ENCODE peak calls at places on chromosomes 2 and 18, in seven cellular contexts. L is astrocyte of the spinal cord; D is uterus; N is heart left ventricle; I is choroid plexus epithelial cell; E is AG04450; P is CD8-positive, alpha-beta T cell. B is an unnamed sample.

GRCh38 chr2:28949617-28950305 is 31.3 kb upstream of the TOGARAM2 start:
- DNase-seq in L (no peak), D (no peak), N (no peak), I (no peak), E (no peak), P (no peak), B (no peak)

GRCh38 chr2:235087812-235088607 is 136.2 kb downstream of the SH3BP4 start:
- DNase-seq in L (no peak), D (peak; percentile 68), N (peak; percentile 73), I (peak; percentile 58), E (no peak), P (no peak), B (no peak)

GRCh38 chr2:219829968-219830738 is 202.7 kb downstream of the SLC4A3 start:
- DNase-seq in L (no peak), D (no peak), N (no peak), I (no peak), E (no peak), P (no peak), B (no peak)

GRCh38 chr18:79637921-79638855 is 41.4 kb upstream of the CTDP1 start:
- DNase-seq in L (no peak), D (no peak), N (no peak), I (no peak), E (no peak), P (no peak), B (no peak)

GRCh38 chr2:207423886-207424285 is 105.9 kb upstream of the CREB1 start:
- DNase-seq in L (peak; percentile 96), D (no peak), N (no peak), I (peak; percentile 95), E (peak; percentile 80), P (no peak), B (no peak)

GRCh38 chr2:64342195-64343099 is 111.5 kb upstream of the LGALSL start:
- DNase-seq in L (no peak), D (no peak), N (no peak), I (no peak), E (no peak), P (no peak), B (no peak)

GRCh38 chr2:150282821-150283309 is 204.6 kb downstream of the RND3 start:
- DNase-seq in L (no peak), D (peak; percentile 22), N (peak; percentile 25), I (peak; percentile 23), E (no peak), P (no peak), B (peak; percentile 69)

GRCh38 chr2:218370410-218371063 is 11.5 kb upstream of the SLC11A1 start:
- DNase-seq in L (no peak), D (peak; percentile 27), N (no peak), I (peak; percentile 75), E (peak; percentile 10), P (no peak), B (no peak)

GRCh38 chr2:821546-821945 is 129.1 kb upstream of the SNTG2 start:
- DNase-seq in L (no peak), D (no peak), N (no peak), I (no peak), E (no peak), P (no peak), B (no peak)

GRCh38 chr18:44715245-44715644 is 34.6 kb downstream of the SETBP1 start:
- DNase-seq in L (peak; percentile 63), D (peak; percentile 71), N (no peak), I (no peak), E (no peak), P (no peak), B (no peak)

GRCh38 chr2:186433777-186434432 is 52.2 kb upstream of the ZC3H15 start:
- DNase-seq in L (no peak), D (no peak), N (no peak), I (no peak), E (no peak), P (no peak), B (no peak)

GRCh38 chr18:31943895-31944816 is 1.2 kb upstream of the TRAPPC8 start:
- DNase-seq in L (no peak), D (no peak), N (no peak), I (no peak), E (no peak), P (no peak), B (no peak)

GRCh38 chr2:26850565-26850964 is 2.6 kb downstream of the DPYSL5 start:
- DNase-seq in L (no peak), D (no peak), N (no peak), I (no peak), E (no peak), P (no peak), B (no peak)

GRCh38 chr2:173370198-173370597 is 15.5 kb downstream of the CDCA7 start:
- DNase-seq in L (no peak), D (no peak), N (no peak), I (peak; percentile 43), E (no peak), P (no peak), B (no peak)

GRCh38 chr2:82985572-82986197 is 1473.4 kb downstream of the SUCLG1 start:
- DNase-seq in L (no peak), D (no peak), N (no peak), I (no peak), E (no peak), P (no peak), B (no peak)

GRCh38 chr18:23563377-23564043 is 22.8 kb downstream of the NPC1 start:
- DNase-seq in L (peak; percentile 32), D (no peak), N (no peak), I (peak; percentile 82), E (no peak), P (no peak), B (no peak)

GRCh38 chr2:48838029-48838428 is 82.5 kb upstream of the LHCGR start:
- DNase-seq in L (no peak), D (no peak), N (no peak), I (no peak), E (no peak), P (no peak), B (no peak)
- H3K4me3 ChIP-seq in L (no peak overlapping the region), D (no peak overlapping the region), N (no peak overlapping the region), I (no peak overlapping the region), E (no peak overlapping the region), P (no peak overlapping the region), B (no peak overlapping the region)

GRCh38 chr2:237688081-237688480 is 60.7 kb downstream of the LRRFIP1 start:
- DNase-seq in L (no peak), D (no peak), N (no peak), I (no peak), E (no peak), P (no peak), B (no peak)

GRCh38 chr2:237687666-237688065 is 60.3 kb downstream of the LRRFIP1 start:
- DNase-seq in L (peak; percentile 98), D (peak; percentile 91), N (peak; percentile 83), I (peak; percentile 98), E (peak; percentile 93), P (peak; percentile 97), B (no peak)

GRCh38 chr2:237686659-237687136 is 59.3 kb downstream of the LRRFIP1 start:
- DNase-seq in L (no peak), D (no peak), N (no peak), I (peak; percentile 45), E (no peak), P (no peak), B (no peak)

GRCh38 chr2:237682901-237683670 is 55.7 kb downstream of the LRRFIP1 start:
- DNase-seq in L (no peak), D (no peak), N (no peak), I (no peak), E (no peak), P (no peak), B (no peak)

GRCh38 chr2:237685408-237685807 is 58.0 kb downstream of the LRRFIP1 start:
- DNase-seq in L (no peak), D (no peak), N (no peak), I (peak; percentile 58), E (no peak), P (no peak), B (no peak)
- TF ChIP-seq CTCF in L (peak; percentile 50), D (peak; percentile 13), N (no peak), I (peak; percentile 64), E (peak; percentile 44), P (no peak), B (peak; percentile 38)

GRCh38 chr2:27943138-27943537 is 52.6 kb downstream of the BABAM2 start:
- DNase-seq in L (no peak), D (no peak), N (no peak), I (no peak), E (no peak), P (no peak), B (no peak)

GRCh38 chr2:27942612-27943011 is 52.1 kb downstream of the BABAM2 start:
- DNase-seq in L (no peak), D (no peak), N (no peak), I (no peak), E (no peak), P (no peak), B (no peak)

GRCh38 chr2:27952070-27952469 is 61.5 kb downstream of the BABAM2 start:
- DNase-seq in L (no peak), D (no peak), N (no peak), I (no peak), E (no peak), P (no peak), B (no peak)

DNA sequence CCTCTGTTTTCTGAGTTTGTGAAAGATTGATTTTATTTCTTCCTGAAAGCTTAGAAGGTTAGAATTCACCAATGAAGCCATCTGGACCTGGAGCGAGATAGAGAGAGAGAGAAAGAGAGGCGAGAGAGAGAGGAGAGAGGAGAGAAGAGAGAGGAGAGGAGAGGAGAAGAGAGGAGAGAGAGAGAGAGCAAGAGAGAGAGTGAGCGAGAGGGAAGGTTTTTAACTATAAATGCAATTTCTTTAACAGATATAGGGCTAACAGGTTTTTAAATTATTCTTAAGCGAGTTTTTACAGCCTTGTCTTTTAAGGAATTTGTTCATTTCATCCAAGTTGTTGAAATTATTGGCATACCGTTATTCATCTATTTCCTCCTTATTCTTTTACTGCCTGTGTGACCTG is 56.0 kb downstream of the BABAM2 start:
- DNase-seq in L (no peak), D (no peak), N (no peak), I (no peak), E (no peak), P (no peak), B (no peak)
- H3K4me3 ChIP-seq in L (no peak overlapping the region), D (no peak overlapping the region), N (peak overlapping the region; percentile 12), I (no peak overlapping the region), E (no peak overlapping the region), P (no peak overlapping the region), B (no peak overlapping the region)

GRCh38 chr2:180258041-180258537 is 251.0 kb upstream of the CWC22 start:
- DNase-seq in L (no peak), D (no peak), N (no peak), I (no peak), E (no peak), P (no peak), B (no peak)

GRCh38 chr2:180257247-180257646 is 250.2 kb upstream of the CWC22 start:
- DNase-seq in L (no peak), D (no peak), N (no peak), I (no peak), E (no peak), P (no peak), B (no peak)

GRCh38 chr2:180254872-180255271 is 247.8 kb upstream of the CWC22 start:
- DNase-seq in L (no peak), D (no peak), N (no peak), I (no peak), E (no peak), P (no peak), B (no peak)

GRCh38 chr2:180258579-180258978 is 251.5 kb upstream of the CWC22 start:
- DNase-seq in L (no peak), D (no peak), N (no peak), I (no peak), E (no peak), P (no peak), B (no peak)

DNA sequence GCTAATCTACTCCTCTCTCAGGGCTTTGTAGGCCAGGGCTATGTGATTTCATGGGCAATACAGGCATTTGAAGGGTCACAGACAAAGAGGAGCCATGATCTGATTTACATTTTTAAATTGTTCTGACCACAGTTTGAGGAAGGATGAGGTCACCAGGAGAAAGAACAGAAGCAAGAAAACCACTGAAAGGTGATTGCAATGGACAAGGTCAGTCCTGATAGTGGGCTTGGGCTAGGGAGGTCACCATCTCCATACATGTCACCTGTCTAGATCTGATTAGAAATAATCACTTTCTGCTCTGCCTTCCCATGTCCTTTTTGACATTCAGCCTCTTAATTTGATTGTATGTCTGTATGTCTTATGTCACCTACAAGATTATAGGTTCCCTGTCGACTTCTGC is 248.9 kb upstream of the CWC22 start:
- DNase-seq in L (no peak), D (no peak), N (no peak), I (no peak), E (no peak), P (no peak), B (no peak)
- TF ChIP-seq CTCF in L (no peak), D (no peak), N (no peak), I (no peak), E (no peak), P (no peak), B (no peak)